ENCODE peak calls at places on chromosomes 6 and 20, in six cellular contexts. K is HL-60, D is spleen, S is GM12892, I is sigmoid colon, X is transverse colon. A is an unnamed sample.

GRCh38 chr6:25570608-25571007 is 81.4 kb upstream of the SCGN start:
- DNase-seq in K (no peak), D (no peak), S (no peak), I (no peak), X (no peak), A (no peak)

GRCh38 chr20:4979841-4980410 is 21.4 kb downstream of the SLC23A2 start:
- DNase-seq in K (no peak), D (no peak), S (no peak), I (no peak), X (no peak), A (no peak)

GRCh38 chr20:36275011-36275410 is 31.1 kb upstream of the DLGAP4 start:
- DNase-seq in K (no peak), D (no peak), S (no peak), I (peak; percentile 29), X (no peak), A (no peak)

GRCh38 chr6:9848094-9848493 is 566.8 kb downstream of the TFAP2A start:
- DNase-seq in K (no peak), D (no peak), S (no peak), I (no peak), X (no peak), A (no peak)

GRCh38 chr6:4853782-4854511 is 77.7 kb downstream of the CDYL start:
- DNase-seq in K (no peak), D (no peak), S (no peak), I (no peak), X (no peak), A (no peak)

GRCh38 chr20:54041336-54041735 is 29.1 kb downstream of the BCAS1 start:
- DNase-seq in K (no peak), D (no peak), S (no peak), I (no peak), X (no peak), A (no peak)

GRCh38 chr6:169902070-169902469 is 150.6 kb downstream of the ERMARD start:
- DNase-seq in K (no peak), D (no peak), S (no peak), I (peak; percentile 11), X (no peak), A (no peak)

GRCh38 chr6:118719351-118720124 is 68.1 kb upstream of the CEP85L start:
- DNase-seq in K (no peak), D (peak; percentile 80), S (no peak), I (no peak), X (no peak), A (peak; percentile 16)

GRCh38 chr6:72386324-72386723 is 235.5 kb upstream of the KCNQ5 start:
- DNase-seq in K (peak; percentile 60), D (no peak), S (no peak), I (no peak), X (no peak), A (no peak)

GRCh38 chr6:170006524-170007467 is 255.4 kb downstream of the ERMARD start:
- DNase-seq in K (no peak), D (peak; percentile 67), S (no peak), I (peak; percentile 40), X (no peak), A (no peak)

GRCh38 chr6:169253745-169254238 is at the start of gene THBS2:
- DNase-seq in K (no peak), D (no peak), S (no peak), I (peak; percentile 92), X (peak; percentile 24), A (no peak)

GRCh38 chr6:167244991-167245390 is 46.1 kb upstream of the UNC93A start:
- DNase-seq in K (no peak), D (no peak), S (no peak), I (no peak), X (no peak), A (no peak)

GRCh38 chr6:169807219-169807618 is 55.8 kb downstream of the ERMARD start:
- DNase-seq in K (no peak), D (peak; percentile 15), S (no peak), I (no peak), X (no peak), A (no peak)

GRCh38 chr6:75204959-75205775 is 686 bp downstream of the COL12A1 start:
- DNase-seq in K (no peak), D (peak; percentile 72), S (peak; percentile 12), I (peak; percentile 88), X (peak; percentile 39), A (no peak)

GRCh38 chr6:161434331-161434730 is 160.5 kb upstream of the AGPAT4 start:
- DNase-seq in K (no peak), D (peak; percentile 36), S (no peak), I (no peak), X (no peak), A (no peak)

GRCh38 chr20:61429458-61430227 is 177.6 kb downstream of the CDH4 start:
- DNase-seq in K (no peak), D (no peak), S (no peak), I (no peak), X (no peak), A (no peak)

GRCh38 chr6:108091288-108091687 is 16.7 kb upstream of the OSTM1 start:
- DNase-seq in K (peak; percentile 22), D (no peak), S (no peak), I (no peak), X (no peak), A (no peak)

GRCh38 chr6:152634773-152635172 is 2.4 kb downstream of the SYNE1 start:
- DNase-seq in K (peak; percentile 68), D (peak; percentile 80), S (peak; percentile 5), I (no peak), X (no peak), A (no peak)

GRCh38 chr6:149990672-149991402 is 27.1 kb downstream of the ULBP1 start:
- DNase-seq in K (no peak), D (no peak), S (peak; percentile 48), I (no peak), X (no peak), A (peak; percentile 43)

GRCh38 chr20:38450412-38450975 is 15.4 kb upstream of the SNHG17 start:
- DNase-seq in K (no peak), D (peak; percentile 38), S (no peak), I (no peak), X (no peak), A (no peak)

GRCh38 chr6:122718616-122719015 is 60.9 kb upstream of the FABP7 start:
- DNase-seq in K (no peak), D (no peak), S (no peak), I (no peak), X (no peak), A (no peak)

GRCh38 chr20:23420943-23421925 is at the start of gene NAPB:
- DNase-seq in K (peak; percentile 93), D (peak; percentile 100), S (peak; percentile 81), I (peak; percentile 96), X (peak; percentile 95), A (peak; percentile 87)

GRCh38 chr6:158266131-158266530 is 46.1 kb upstream of the TULP4 start:
- DNase-seq in K (no peak), D (no peak), S (no peak), I (no peak), X (no peak), A (no peak)

GRCh38 chr6:44052419-44053011 is 74.7 kb downstream of the MRPL14 start:
- DNase-seq in K (peak; percentile 81), D (peak; percentile 51), S (no peak), I (peak; percentile 78), X (no peak), A (no peak)
- TF ChIP-seq POLR2AphosphoS5 in K (no peak), D (no peak), S (no peak), I (no peak), X (no peak), A (no peak)

GRCh38 chr6:129280719-129281118 is 397.8 kb downstream of the LAMA2 start:
- DNase-seq in K (no peak), D (no peak), S (no peak), I (no peak), X (no peak), A (no peak)
- TF ChIP-seq POLR2AphosphoS5 in K (no peak), D (peak; percentile 27), S (no peak), I (no peak), X (no peak), A (no peak)

GRCh38 chr6:103113416-103113815 is 1719.9 kb downstream of the GRIK2 start:
- DNase-seq in K (no peak), D (no peak), S (no peak), I (no peak), X (no peak), A (no peak)

GRCh38 chr6:103105686-103106085 is 1712.2 kb downstream of the GRIK2 start:
- DNase-seq in K (no peak), D (no peak), S (no peak), I (no peak), X (no peak), A (no peak)

DNA sequence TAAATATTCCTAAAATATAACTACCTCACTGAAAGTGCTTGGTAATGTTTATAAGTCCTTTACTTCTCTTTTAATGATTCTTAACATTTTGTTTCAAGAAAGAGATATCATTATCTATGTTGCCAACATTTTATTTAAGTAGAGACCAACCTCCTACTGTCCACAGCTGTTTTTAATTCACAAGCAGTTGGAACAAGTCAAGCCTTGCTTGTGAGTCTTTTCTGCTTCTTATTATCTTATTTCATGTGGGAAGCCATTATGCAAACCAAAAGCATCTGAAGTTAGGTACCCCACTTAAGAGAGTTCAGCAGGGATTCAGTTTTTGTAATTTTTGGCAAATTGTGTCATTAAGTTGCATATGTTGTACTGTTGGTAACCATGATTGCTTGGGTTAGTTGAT is 1714.5 kb downstream of the GRIK2 start:
- DNase-seq in K (no peak), D (no peak), S (no peak), I (no peak), X (no peak), A (no peak)
- TF ChIP-seq POLR2AphosphoS5 in K (no peak), D (no peak), S (no peak), I (no peak), X (no peak), A (no peak)

GRCh38 chr6:22892452-22892851 is 323.1 kb downstream of the HDGFL1 start:
- DNase-seq in K (no peak), D (no peak), S (no peak), I (no peak), X (no peak), A (no peak)
- TF ChIP-seq POLR2AphosphoS5 in K (no peak), D (no peak), S (no peak), I (peak; percentile 57), X (no peak), A (no peak)

DNA sequence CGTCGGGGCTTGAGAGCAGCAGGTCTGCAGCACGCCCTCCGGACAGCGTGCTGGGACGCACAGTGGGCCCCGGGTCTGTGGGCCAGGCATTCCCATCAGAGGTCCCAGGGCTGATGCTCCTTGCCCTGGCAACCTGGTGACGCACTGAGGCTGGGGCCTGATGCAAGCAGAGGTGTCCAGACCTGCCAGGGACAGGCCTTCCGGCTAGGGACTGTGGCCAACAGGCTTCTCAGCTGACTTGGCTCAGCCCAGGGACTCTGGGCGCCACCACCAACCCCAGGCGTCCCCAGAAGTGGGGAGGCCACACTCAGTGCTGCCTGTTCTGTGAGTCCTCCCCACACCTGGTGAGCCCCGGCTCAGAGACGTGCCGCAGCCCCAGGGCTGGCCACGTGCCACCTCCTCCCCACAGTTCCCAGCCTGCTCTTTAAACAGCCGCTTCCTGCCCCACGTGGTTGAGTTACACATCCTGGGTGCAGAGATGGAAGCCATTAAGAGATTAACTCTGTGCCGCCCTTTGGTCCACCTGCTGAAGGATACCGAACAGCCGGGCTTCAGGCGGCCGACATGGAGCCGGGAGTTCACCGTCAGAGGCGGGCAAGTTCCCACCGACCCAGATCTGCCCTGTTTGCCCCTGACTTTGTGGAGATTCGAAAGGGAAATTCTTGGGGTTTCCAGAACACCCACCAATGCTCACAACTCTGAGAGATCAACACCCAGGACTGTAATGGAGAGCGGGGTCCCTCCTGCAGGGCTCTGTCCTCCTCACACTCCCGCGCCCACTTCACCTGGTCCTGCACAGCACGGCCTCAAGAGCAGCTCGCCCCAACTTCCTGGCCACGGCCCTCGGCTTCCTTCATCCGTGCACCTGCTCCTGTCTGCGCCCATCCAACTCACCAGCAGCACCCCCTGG is 37.6 kb upstream of the ZBP1 start:
- DNase-seq in K (no peak), D (peak; percentile 85), S (peak; percentile 46), I (peak; percentile 68), X (peak; percentile 72), A (peak; percentile 16)
- TF ChIP-seq POLR2AphosphoS5 in K (no peak), D (no peak), S (no peak), I (no peak), X (no peak), A (no peak)

A was measured in GM12891.